ENCODE peak calls at places on chromosomes 5 and 9, in ten cellular contexts. One of them, this sample, is unnamed.
A peak's percentile ranks its signal among the peaks of the same experiment; 100 is the strongest.

GRCh38 chr5:1793301-1793740 is 6.3 kb downstream of the MRPL36 start:
- DNase-seq in A549: no peak
- DNase-seq in CD8-positive, alpha-beta memory T cell: no peak
- DNase-seq in fibroblast of mammary gland: peak; percentile 63
- DNase-seq in tibial nerve: no peak
- DNase-seq in neuronal stem cell: no peak
- DNase-seq in pancreas: no peak
- DNase-seq in skeletal muscle cell: peak; percentile 56
- DNase-seq in mesenchymal stem cell: peak; percentile 7
- DNase-seq in cardiac muscle cell: peak; percentile 50
- DNase-seq in this sample: peak; percentile 43

GRCh38 chr5:137073192-137073591 is 425.9 kb downstream of the SPOCK1 start:
- DNase-seq in CD8-positive, alpha-beta memory T cell: no peak
- DNase-seq in cardiac muscle cell: peak; percentile 34
- DNase-seq in mesenchymal stem cell: no peak
- DNase-seq in pancreas: no peak
- DNase-seq in tibial nerve: no peak
- DNase-seq in A549: no peak
- DNase-seq in skeletal muscle cell: peak; percentile 66
- DNase-seq in fibroblast of mammary gland: peak; percentile 84
- DNase-seq in neuronal stem cell: no peak
- DNase-seq in this sample: peak; percentile 62

GRCh38 chr5:158414780-158415179 is 555.8 kb upstream of the CLINT1 start:
- DNase-seq in pancreas: no peak
- DNase-seq in cardiac muscle cell: peak; percentile 72
- DNase-seq in tibial nerve: no peak
- DNase-seq in skeletal muscle cell: no peak
- DNase-seq in fibroblast of mammary gland: peak; percentile 89
- DNase-seq in mesenchymal stem cell: peak; percentile 38
- DNase-seq in CD8-positive, alpha-beta memory T cell: no peak
- DNase-seq in A549: peak; percentile 16
- DNase-seq in neuronal stem cell: no peak
- DNase-seq in this sample: peak; percentile 83

GRCh38 chr9:73265876-73266275 is 114.2 kb downstream of the ANXA1 start:
- DNase-seq in tibial nerve: no peak
- DNase-seq in fibroblast of mammary gland: no peak
- DNase-seq in CD8-positive, alpha-beta memory T cell: no peak
- DNase-seq in mesenchymal stem cell: no peak
- DNase-seq in neuronal stem cell: no peak
- DNase-seq in cardiac muscle cell: no peak
- DNase-seq in pancreas: no peak
- DNase-seq in skeletal muscle cell: no peak
- DNase-seq in A549: no peak
- DNase-seq in this sample: no peak

GRCh38 chr5:746258-746761 is 38.2 kb downstream of the ZDHHC11B start:
- DNase-seq in A549: no peak
- DNase-seq in skeletal muscle cell: no peak
- DNase-seq in fibroblast of mammary gland: no peak
- DNase-seq in pancreas: no peak
- DNase-seq in tibial nerve: no peak
- DNase-seq in CD8-positive, alpha-beta memory T cell: no peak
- DNase-seq in cardiac muscle cell: no peak
- DNase-seq in neuronal stem cell: no peak
- DNase-seq in mesenchymal stem cell: no peak
- DNase-seq in this sample: no peak

GRCh38 chr5:59218424-59219045 is 635.7 kb downstream of the RAB3C start:
- DNase-seq in skeletal muscle cell: no peak
- DNase-seq in neuronal stem cell: no peak
- DNase-seq in pancreas: no peak
- DNase-seq in fibroblast of mammary gland: peak; percentile 14
- DNase-seq in A549: no peak
- DNase-seq in mesenchymal stem cell: peak; percentile 30
- DNase-seq in CD8-positive, alpha-beta memory T cell: no peak
- DNase-seq in tibial nerve: no peak
- DNase-seq in cardiac muscle cell: peak; percentile 30
- DNase-seq in this sample: peak; percentile 15

GRCh38 chr9:115597330-115597729 is 479.4 kb upstream of the TNC start:
- DNase-seq in CD8-positive, alpha-beta memory T cell: no peak
- DNase-seq in tibial nerve: no peak
- DNase-seq in A549: no peak
- DNase-seq in pancreas: no peak
- DNase-seq in skeletal muscle cell: no peak
- DNase-seq in mesenchymal stem cell: no peak
- DNase-seq in neuronal stem cell: no peak
- DNase-seq in fibroblast of mammary gland: peak; percentile 31
- DNase-seq in cardiac muscle cell: peak; percentile 11
- DNase-seq in this sample: peak; percentile 41

GRCh38 chr5:52783226-52783959 is 4.3 kb upstream of the ITGA1 start:
- DNase-seq in fibroblast of mammary gland: peak; percentile 69
- DNase-seq in CD8-positive, alpha-beta memory T cell: no peak
- DNase-seq in A549: no peak
- DNase-seq in tibial nerve: no peak
- DNase-seq in cardiac muscle cell: no peak
- DNase-seq in pancreas: no peak
- DNase-seq in skeletal muscle cell: no peak
- DNase-seq in mesenchymal stem cell: no peak
- DNase-seq in neuronal stem cell: no peak
- DNase-seq in this sample: no peak

GRCh38 chr9:77977210-77977611 is 54.4 kb downstream of the GNAQ start:
- DNase-seq in skeletal muscle cell: peak; percentile 35
- DNase-seq in CD8-positive, alpha-beta memory T cell: peak; percentile 15
- DNase-seq in mesenchymal stem cell: peak; percentile 58
- DNase-seq in fibroblast of mammary gland: peak; percentile 79
- DNase-seq in A549: peak; percentile 71
- DNase-seq in tibial nerve: peak; percentile 54
- DNase-seq in pancreas: no peak
- DNase-seq in neuronal stem cell: peak; percentile 30
- DNase-seq in cardiac muscle cell: peak; percentile 86
- DNase-seq in this sample: peak; percentile 90

GRCh38 chr9:82148849-82149544 is 160.4 kb downstream of the SPATA31D1 start:
- DNase-seq in skeletal muscle cell: peak; percentile 56
- DNase-seq in tibial nerve: no peak
- DNase-seq in neuronal stem cell: no peak
- DNase-seq in CD8-positive, alpha-beta memory T cell: no peak
- DNase-seq in pancreas: no peak
- DNase-seq in fibroblast of mammary gland: peak; percentile 97
- DNase-seq in cardiac muscle cell: peak; percentile 78
- DNase-seq in mesenchymal stem cell: peak; percentile 40
- DNase-seq in A549: no peak
- DNase-seq in this sample: peak; percentile 99

GRCh38 chr5:132457371-132458225 is 33.0 kb downstream of the IRF1 start:
- DNase-seq in CD8-positive, alpha-beta memory T cell: peak; percentile 41
- DNase-seq in neuronal stem cell: no peak
- DNase-seq in A549: no peak
- DNase-seq in pancreas: no peak
- DNase-seq in tibial nerve: no peak
- DNase-seq in skeletal muscle cell: peak; percentile 84
- DNase-seq in mesenchymal stem cell: peak; percentile 99
- DNase-seq in fibroblast of mammary gland: peak; percentile 82
- DNase-seq in cardiac muscle cell: peak; percentile 82
- DNase-seq in this sample: peak; percentile 81

GRCh38 chr9:136764301-136764891 is at the start of gene LCN15:
- DNase-seq in skeletal muscle cell: no peak
- DNase-seq in fibroblast of mammary gland: no peak
- DNase-seq in pancreas: no peak
- DNase-seq in tibial nerve: no peak
- DNase-seq in neuronal stem cell: no peak
- DNase-seq in mesenchymal stem cell: no peak
- DNase-seq in A549: no peak
- DNase-seq in CD8-positive, alpha-beta memory T cell: no peak
- DNase-seq in cardiac muscle cell: no peak
- DNase-seq in this sample: no peak

GRCh38 chr5:137310051-137310730 is 188.9 kb downstream of the SPOCK1 start:
- DNase-seq in neuronal stem cell: no peak
- DNase-seq in CD8-positive, alpha-beta memory T cell: no peak
- DNase-seq in mesenchymal stem cell: peak; percentile 81
- DNase-seq in cardiac muscle cell: peak; percentile 91
- DNase-seq in pancreas: no peak
- DNase-seq in skeletal muscle cell: peak; percentile 79
- DNase-seq in tibial nerve: no peak
- DNase-seq in fibroblast of mammary gland: peak; percentile 95
- DNase-seq in A549: peak; percentile 72
- DNase-seq in this sample: peak; percentile 97

GRCh38 chr5:139193928-139194327 is 4.2 kb downstream of the SIL1 start:
- DNase-seq in A549: peak; percentile 31
- DNase-seq in CD8-positive, alpha-beta memory T cell: no peak
- DNase-seq in skeletal muscle cell: no peak
- DNase-seq in mesenchymal stem cell: no peak
- DNase-seq in fibroblast of mammary gland: no peak
- DNase-seq in tibial nerve: no peak
- DNase-seq in cardiac muscle cell: no peak
- DNase-seq in neuronal stem cell: no peak
- DNase-seq in pancreas: no peak
- DNase-seq in this sample: no peak
- H3K4me3 ChIP-seq in A549: no peak overlapping the region
- H3K4me3 ChIP-seq in CD8-positive, alpha-beta memory T cell: no peak overlapping the region
- H3K4me3 ChIP-seq in skeletal muscle cell: no peak overlapping the region
- H3K4me3 ChIP-seq in mesenchymal stem cell: no peak overlapping the region
- H3K4me3 ChIP-seq in fibroblast of mammary gland: no peak overlapping the region
- H3K4me3 ChIP-seq in tibial nerve: no peak overlapping the region
- H3K4me3 ChIP-seq in cardiac muscle cell: no peak overlapping the region
- H3K4me3 ChIP-seq in neuronal stem cell: no peak overlapping the region
- H3K4me3 ChIP-seq in pancreas: no peak overlapping the region
- H3K4me3 ChIP-seq in this sample: no peak overlapping the region

GRCh38 chr5:73233461-73234151 is 60.6 kb downstream of the TMEM174 start:
- DNase-seq in neuronal stem cell: peak; percentile 74
- DNase-seq in mesenchymal stem cell: peak; percentile 28
- DNase-seq in fibroblast of mammary gland: no peak
- DNase-seq in CD8-positive, alpha-beta memory T cell: no peak
- DNase-seq in cardiac muscle cell: no peak
- DNase-seq in A549: no peak
- DNase-seq in tibial nerve: no peak
- DNase-seq in skeletal muscle cell: no peak
- DNase-seq in pancreas: peak; percentile 65
- DNase-seq in this sample: no peak

GRCh38 chr5:73231245-73231778 is 58.3 kb downstream of the TMEM174 start:
- DNase-seq in neuronal stem cell: no peak
- DNase-seq in mesenchymal stem cell: no peak
- DNase-seq in skeletal muscle cell: no peak
- DNase-seq in tibial nerve: no peak
- DNase-seq in cardiac muscle cell: no peak
- DNase-seq in A549: no peak
- DNase-seq in CD8-positive, alpha-beta memory T cell: no peak
- DNase-seq in pancreas: no peak
- DNase-seq in fibroblast of mammary gland: no peak
- DNase-seq in this sample: no peak

GRCh38 chr5:73232266-73233041 is 59.5 kb downstream of the TMEM174 start:
- DNase-seq in A549: no peak
- DNase-seq in pancreas: peak; percentile 40
- DNase-seq in CD8-positive, alpha-beta memory T cell: no peak
- DNase-seq in neuronal stem cell: no peak
- DNase-seq in cardiac muscle cell: no peak
- DNase-seq in tibial nerve: no peak
- DNase-seq in skeletal muscle cell: no peak
- DNase-seq in fibroblast of mammary gland: no peak
- DNase-seq in mesenchymal stem cell: no peak
- DNase-seq in this sample: no peak

GRCh38 chr5:73234156-73234555 is 61.2 kb downstream of the TMEM174 start:
- DNase-seq in A549: no peak
- DNase-seq in neuronal stem cell: no peak
- DNase-seq in tibial nerve: no peak
- DNase-seq in CD8-positive, alpha-beta memory T cell: no peak
- DNase-seq in fibroblast of mammary gland: no peak
- DNase-seq in pancreas: no peak
- DNase-seq in skeletal muscle cell: no peak
- DNase-seq in cardiac muscle cell: no peak
- DNase-seq in mesenchymal stem cell: no peak
- DNase-seq in this sample: no peak

GRCh38 chr5:73233053-73233460 is 60.1 kb downstream of the TMEM174 start:
- DNase-seq in mesenchymal stem cell: no peak
- DNase-seq in neuronal stem cell: no peak
- DNase-seq in fibroblast of mammary gland: no peak
- DNase-seq in skeletal muscle cell: no peak
- DNase-seq in A549: no peak
- DNase-seq in tibial nerve: no peak
- DNase-seq in pancreas: no peak
- DNase-seq in cardiac muscle cell: no peak
- DNase-seq in CD8-positive, alpha-beta memory T cell: no peak
- DNase-seq in this sample: no peak
- H3K4me3 ChIP-seq in mesenchymal stem cell: peak overlapping the region; percentile 66
- H3K4me3 ChIP-seq in neuronal stem cell: no peak overlapping the region
- H3K4me3 ChIP-seq in fibroblast of mammary gland: no peak overlapping the region
- H3K4me3 ChIP-seq in skeletal muscle cell: no peak overlapping the region
- H3K4me3 ChIP-seq in A549: no peak overlapping the region
- H3K4me3 ChIP-seq in tibial nerve: peak overlapping the region; percentile 52
- H3K4me3 ChIP-seq in pancreas: no peak overlapping the region
- H3K4me3 ChIP-seq in cardiac muscle cell: peak overlapping the region; percentile 37
- H3K4me3 ChIP-seq in CD8-positive, alpha-beta memory T cell: no peak overlapping the region
- H3K4me3 ChIP-seq in this sample: no peak overlapping the region

DNA sequence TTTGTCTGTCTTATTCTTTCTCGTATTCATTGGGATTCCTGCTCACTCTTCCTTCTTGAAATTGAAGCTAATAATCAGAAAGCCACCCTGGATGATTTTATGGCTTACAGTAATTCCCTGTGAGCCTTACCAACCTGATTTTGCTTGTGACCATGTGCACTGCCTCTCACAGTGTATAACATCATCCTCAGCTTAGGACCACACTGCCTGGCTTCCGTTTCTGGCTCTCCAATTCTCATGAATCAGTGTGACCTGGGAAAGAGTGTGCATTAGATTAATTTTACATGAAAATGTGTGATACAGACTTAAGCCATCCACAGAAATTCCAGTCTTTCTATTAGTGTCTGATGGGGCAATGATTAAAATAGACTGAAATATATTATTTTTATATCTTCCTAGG is 126.8 kb upstream of the DMRT1 start:
- DNase-seq in skeletal muscle cell: no peak
- DNase-seq in pancreas: no peak
- DNase-seq in A549: no peak
- DNase-seq in tibial nerve: no peak
- DNase-seq in mesenchymal stem cell: no peak
- DNase-seq in cardiac muscle cell: no peak
- DNase-seq in CD8-positive, alpha-beta memory T cell: no peak
- DNase-seq in neuronal stem cell: no peak
- DNase-seq in fibroblast of mammary gland: peak; percentile 19
- DNase-seq in this sample: no peak
- H3K4me3 ChIP-seq in skeletal muscle cell: no peak overlapping the region
- H3K4me3 ChIP-seq in pancreas: no peak overlapping the region
- H3K4me3 ChIP-seq in A549: no peak overlapping the region
- H3K4me3 ChIP-seq in tibial nerve: no peak overlapping the region
- H3K4me3 ChIP-seq in mesenchymal stem cell: no peak overlapping the region
- H3K4me3 ChIP-seq in cardiac muscle cell: no peak overlapping the region
- H3K4me3 ChIP-seq in CD8-positive, alpha-beta memory T cell: no peak overlapping the region
- H3K4me3 ChIP-seq in neuronal stem cell: no peak overlapping the region
- H3K4me3 ChIP-seq in fibroblast of mammary gland: no peak overlapping the region
- H3K4me3 ChIP-seq in this sample: no peak overlapping the region

GRCh38 chr9:129038109-129038852 is 1.9 kb downstream of the MIGA2 start:
- DNase-seq in fibroblast of mammary gland: no peak
- DNase-seq in tibial nerve: no peak
- DNase-seq in mesenchymal stem cell: no peak
- DNase-seq in pancreas: peak; percentile 60
- DNase-seq in skeletal muscle cell: no peak
- DNase-seq in neuronal stem cell: no peak
- DNase-seq in CD8-positive, alpha-beta memory T cell: no peak
- DNase-seq in cardiac muscle cell: peak; percentile 35
- DNase-seq in A549: no peak
- DNase-seq in this sample: no peak
- H3K4me3 ChIP-seq in fibroblast of mammary gland: peak overlapping the region; percentile 94
- H3K4me3 ChIP-seq in tibial nerve: peak overlapping the region; percentile 70
- H3K4me3 ChIP-seq in mesenchymal stem cell: peak overlapping the region; percentile 92
- H3K4me3 ChIP-seq in pancreas: no peak overlapping the region
- H3K4me3 ChIP-seq in skeletal muscle cell: no peak overlapping the region
- H3K4me3 ChIP-seq in neuronal stem cell: peak overlapping the region; percentile 98
- H3K4me3 ChIP-seq in CD8-positive, alpha-beta memory T cell: no peak overlapping the region
- H3K4me3 ChIP-seq in cardiac muscle cell: no peak overlapping the region
- H3K4me3 ChIP-seq in A549: no peak overlapping the region
- H3K4me3 ChIP-seq in this sample: peak overlapping the region; percentile 96